ENCODE peak calls at places on chromosomes 16 and 17, in six cellular contexts. One of them, this sample, is unnamed.

GRCh38 chr17:18182190-18182977 is 1.2 kb upstream of the ALKBH5 start:
- DNase-seq in sigmoid colon: no peak
- DNase-seq in dorsolateral prefrontal cortex: no peak
- DNase-seq in heart left ventricle: no peak
- DNase-seq in hepatocyte: peak
- DNase-seq in osteoblast: peak
- DNase-seq in this sample: peak

GRCh38 chr17:31004160-31004559 is 33.3 kb downstream of the RNF135 start:
- DNase-seq in sigmoid colon: no peak
- DNase-seq in osteoblast: no peak
- DNase-seq in heart left ventricle: no peak
- DNase-seq in hepatocyte: no peak
- DNase-seq in dorsolateral prefrontal cortex: no peak
- DNase-seq in this sample: no peak

GRCh38 chr16:20507280-20507679 is 56.0 kb downstream of the ACSM2A start:
- DNase-seq in osteoblast: no peak
- DNase-seq in hepatocyte: no peak
- DNase-seq in heart left ventricle: no peak
- DNase-seq in sigmoid colon: no peak
- DNase-seq in dorsolateral prefrontal cortex: no peak
- DNase-seq in this sample: no peak

GRCh38 chr17:61057257-61057656 is 342.4 kb upstream of the TBX2 start:
- DNase-seq in hepatocyte: no peak
- DNase-seq in heart left ventricle: no peak
- DNase-seq in osteoblast: no peak
- DNase-seq in sigmoid colon: no peak
- DNase-seq in dorsolateral prefrontal cortex: no peak
- DNase-seq in this sample: no peak

GRCh38 chr17:33115351-33115750 is 123.7 kb downstream of the SPACA3 start:
- DNase-seq in sigmoid colon: no peak
- DNase-seq in heart left ventricle: no peak
- DNase-seq in hepatocyte: peak
- DNase-seq in osteoblast: no peak
- DNase-seq in dorsolateral prefrontal cortex: no peak
- DNase-seq in this sample: no peak

GRCh38 chr16:24520983-24521382 is 18.4 kb upstream of the RBBP6 start:
- DNase-seq in dorsolateral prefrontal cortex: no peak
- DNase-seq in heart left ventricle: no peak
- DNase-seq in sigmoid colon: no peak
- DNase-seq in osteoblast: no peak
- DNase-seq in hepatocyte: no peak
- DNase-seq in this sample: no peak

GRCh38 chr16:86680137-86680536 is 101.8 kb downstream of the FOXL1 start:
- DNase-seq in sigmoid colon: peak
- DNase-seq in osteoblast: peak
- DNase-seq in heart left ventricle: no peak
- DNase-seq in dorsolateral prefrontal cortex: no peak
- DNase-seq in hepatocyte: no peak
- DNase-seq in this sample: no peak

GRCh38 chr17:55625516-55625915 is 97.1 kb downstream of the TMEM100 start:
- DNase-seq in sigmoid colon: no peak
- DNase-seq in osteoblast: no peak
- DNase-seq in dorsolateral prefrontal cortex: no peak
- DNase-seq in heart left ventricle: no peak
- DNase-seq in hepatocyte: no peak
- DNase-seq in this sample: no peak

GRCh38 chr16:84774810-84775209 is 45.0 kb upstream of the CRISPLD2 start:
- DNase-seq in osteoblast: peak
- DNase-seq in dorsolateral prefrontal cortex: no peak
- DNase-seq in sigmoid colon: peak
- DNase-seq in heart left ventricle: no peak
- DNase-seq in hepatocyte: no peak
- DNase-seq in this sample: no peak

GRCh38 chr17:55735784-55736405 is 13.2 kb upstream of the TMEM100 start:
- DNase-seq in heart left ventricle: no peak
- DNase-seq in sigmoid colon: peak
- DNase-seq in dorsolateral prefrontal cortex: no peak
- DNase-seq in osteoblast: peak
- DNase-seq in hepatocyte: peak
- DNase-seq in this sample: peak

GRCh38 chr17:61478790-61479492 is 26.7 kb downstream of the TBX4 start:
- DNase-seq in heart left ventricle: no peak
- DNase-seq in sigmoid colon: peak
- DNase-seq in osteoblast: no peak
- DNase-seq in hepatocyte: peak
- DNase-seq in dorsolateral prefrontal cortex: no peak
- DNase-seq in this sample: no peak

GRCh38 chr16:47018223-47018891 is 44.9 kb upstream of the DNAJA2 start:
- DNase-seq in sigmoid colon: no peak
- DNase-seq in dorsolateral prefrontal cortex: no peak
- DNase-seq in hepatocyte: peak
- DNase-seq in heart left ventricle: no peak
- DNase-seq in osteoblast: peak
- DNase-seq in this sample: peak

GRCh38 chr16:67844441-67844840 is 2.3 kb upstream of the NUTF2 start:
- DNase-seq in heart left ventricle: no peak
- DNase-seq in dorsolateral prefrontal cortex: no peak
- DNase-seq in sigmoid colon: no peak
- DNase-seq in hepatocyte: no peak
- DNase-seq in osteoblast: peak
- DNase-seq in this sample: no peak

GRCh38 chr17:50356418-50356817 is 10.5 kb downstream of the XYLT2 start:
- DNase-seq in hepatocyte: no peak
- DNase-seq in heart left ventricle: peak
- DNase-seq in dorsolateral prefrontal cortex: no peak
- DNase-seq in osteoblast: peak
- DNase-seq in sigmoid colon: peak
- DNase-seq in this sample: no peak

GRCh38 chr17:48671697-48672171 is 45.6 kb upstream of the HOXB9 start:
- DNase-seq in heart left ventricle: peak
- DNase-seq in hepatocyte: peak
- DNase-seq in osteoblast: peak
- DNase-seq in dorsolateral prefrontal cortex: peak
- DNase-seq in sigmoid colon: peak
- DNase-seq in this sample: peak

GRCh38 chr16:49405123-49405522 is 31.5 kb downstream of the C16orf78 start:
- DNase-seq in hepatocyte: no peak
- DNase-seq in osteoblast: no peak
- DNase-seq in sigmoid colon: no peak
- DNase-seq in dorsolateral prefrontal cortex: no peak
- DNase-seq in heart left ventricle: no peak
- DNase-seq in this sample: no peak

DNA sequence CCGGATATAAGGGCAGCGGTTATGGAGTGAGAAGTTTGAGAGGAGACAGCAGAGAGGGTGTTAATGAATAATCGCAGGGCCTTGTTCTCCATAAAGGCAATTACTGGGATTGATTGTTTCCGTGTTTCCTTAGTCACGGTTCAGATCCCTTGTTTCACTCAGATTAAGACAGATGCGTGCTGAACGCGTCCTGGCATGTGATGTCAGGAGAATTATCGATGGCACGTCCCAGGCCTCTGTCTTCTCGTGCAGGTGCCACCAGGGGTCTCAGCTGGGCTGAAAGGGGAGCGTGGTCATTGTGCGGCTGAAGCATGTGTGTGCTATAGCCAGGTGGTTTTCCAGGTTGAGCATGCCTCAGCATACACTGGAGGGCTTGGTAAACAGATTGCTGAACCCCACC is 142.4 kb upstream of the NOL11 start:
- DNase-seq in heart left ventricle: no peak
- DNase-seq in dorsolateral prefrontal cortex: no peak
- DNase-seq in hepatocyte: no peak
- DNase-seq in osteoblast: no peak
- DNase-seq in sigmoid colon: no peak
- DNase-seq in this sample: no peak
- H3K4me3 ChIP-seq in heart left ventricle: no peak
- H3K4me3 ChIP-seq in dorsolateral prefrontal cortex: no peak
- H3K4me3 ChIP-seq in hepatocyte: no peak
- H3K4me3 ChIP-seq in osteoblast: no peak
- H3K4me3 ChIP-seq in sigmoid colon: no peak
- H3K4me3 ChIP-seq in this sample: no peak

GRCh38 chr16:51359141-51359960 is 208.3 kb upstream of the SALL1 start:
- DNase-seq in osteoblast: no peak
- DNase-seq in heart left ventricle: no peak
- DNase-seq in sigmoid colon: peak
- DNase-seq in dorsolateral prefrontal cortex: peak
- DNase-seq in hepatocyte: no peak
- DNase-seq in this sample: no peak

GRCh38 chr16:51355871-51356270 is 204.8 kb upstream of the SALL1 start:
- DNase-seq in osteoblast: no peak
- DNase-seq in hepatocyte: no peak
- DNase-seq in sigmoid colon: no peak
- DNase-seq in dorsolateral prefrontal cortex: no peak
- DNase-seq in heart left ventricle: no peak
- DNase-seq in this sample: no peak

GRCh38 chr16:51353055-51353454 is 202.0 kb upstream of the SALL1 start:
- DNase-seq in hepatocyte: no peak
- DNase-seq in osteoblast: no peak
- DNase-seq in dorsolateral prefrontal cortex: no peak
- DNase-seq in heart left ventricle: no peak
- DNase-seq in sigmoid colon: no peak
- DNase-seq in this sample: no peak

GRCh38 chr16:51357839-51358238 is 206.8 kb upstream of the SALL1 start:
- DNase-seq in hepatocyte: no peak
- DNase-seq in dorsolateral prefrontal cortex: no peak
- DNase-seq in heart left ventricle: no peak
- DNase-seq in osteoblast: no peak
- DNase-seq in sigmoid colon: no peak
- DNase-seq in this sample: no peak

GRCh38 chr16:51355195-51355594 is 204.1 kb upstream of the SALL1 start:
- DNase-seq in sigmoid colon: no peak
- DNase-seq in osteoblast: no peak
- DNase-seq in heart left ventricle: no peak
- DNase-seq in hepatocyte: no peak
- DNase-seq in dorsolateral prefrontal cortex: no peak
- DNase-seq in this sample: no peak
- TF ChIP-seq CTCF in sigmoid colon: no peak
- TF ChIP-seq CTCF in osteoblast: no peak
- TF ChIP-seq CTCF in heart left ventricle: no peak
- TF ChIP-seq CTCF in hepatocyte: no peak
- TF ChIP-seq CTCF in dorsolateral prefrontal cortex: no peak
- TF ChIP-seq CTCF in this sample: no peak

DNA sequence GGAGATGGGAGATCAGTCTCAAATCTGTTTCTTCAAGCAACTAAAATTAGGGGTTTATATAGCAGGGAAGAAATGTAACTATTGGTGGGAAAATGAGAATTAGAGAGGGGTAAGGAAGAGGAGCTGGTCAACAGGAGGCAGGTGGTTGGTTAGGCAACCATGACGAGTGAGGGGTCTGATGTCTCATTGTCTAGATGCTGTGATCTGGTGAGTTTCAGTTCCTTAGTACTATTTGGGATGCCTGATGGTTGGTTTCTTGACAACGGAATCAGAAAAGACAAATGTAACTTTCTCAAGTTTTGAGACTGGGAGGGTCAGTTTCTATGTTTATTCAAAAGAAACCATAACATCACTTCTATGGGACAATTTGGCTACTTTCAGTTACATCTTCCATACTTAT is 415.3 kb upstream of the C16orf82 start:
- DNase-seq in hepatocyte: no peak
- DNase-seq in osteoblast: no peak
- DNase-seq in sigmoid colon: no peak
- DNase-seq in heart left ventricle: no peak
- DNase-seq in dorsolateral prefrontal cortex: no peak
- DNase-seq in this sample: no peak
- H3K4me3 ChIP-seq in hepatocyte: no peak
- H3K4me3 ChIP-seq in osteoblast: no peak
- H3K4me3 ChIP-seq in sigmoid colon: no peak
- H3K4me3 ChIP-seq in heart left ventricle: no peak
- H3K4me3 ChIP-seq in dorsolateral prefrontal cortex: no peak
- H3K4me3 ChIP-seq in this sample: no peak

DNA sequence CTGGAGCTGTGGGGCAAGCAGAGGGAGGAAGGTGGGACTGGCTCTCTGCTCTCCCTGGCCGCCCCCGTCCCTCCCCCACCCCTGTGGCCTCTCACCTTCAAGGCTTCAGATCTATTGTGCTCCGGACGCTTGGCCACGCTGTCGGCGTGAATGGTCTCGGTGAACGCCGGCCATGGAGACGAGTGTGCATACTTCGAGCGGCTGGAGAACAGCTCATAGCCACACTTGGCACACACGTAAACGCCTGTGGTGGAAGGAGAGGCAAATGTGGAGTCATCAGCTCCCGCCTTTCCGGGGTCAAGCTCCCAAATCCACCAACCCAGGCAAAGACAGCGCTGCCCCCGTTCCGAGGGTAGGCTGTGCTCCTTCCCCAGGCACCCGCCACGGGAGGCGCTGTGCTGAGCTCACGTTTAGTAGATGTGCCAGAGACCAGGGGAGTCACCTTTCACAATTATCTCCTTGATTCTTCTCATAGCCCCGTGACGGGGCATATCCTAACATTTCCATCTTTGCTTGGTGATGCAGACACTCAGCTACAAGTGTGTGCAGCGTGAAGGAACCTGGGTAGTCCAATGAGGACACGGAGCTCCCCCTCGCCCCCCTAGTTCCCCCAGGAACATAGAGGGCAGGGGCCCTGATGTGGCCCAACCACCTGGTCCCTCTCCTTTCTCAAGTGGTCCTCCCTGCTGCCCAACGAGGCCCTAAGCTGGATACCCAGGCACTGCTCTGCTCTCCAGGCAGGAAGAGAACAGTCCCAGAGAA is 1.7 kb downstream of the MSRB1 start:
- DNase-seq in heart left ventricle: no peak
- DNase-seq in hepatocyte: no peak
- DNase-seq in sigmoid colon: no peak
- DNase-seq in dorsolateral prefrontal cortex: no peak
- DNase-seq in osteoblast: peak
- DNase-seq in this sample: peak
- TF ChIP-seq CTCF in heart left ventricle: peak
- TF ChIP-seq CTCF in hepatocyte: peak
- TF ChIP-seq CTCF in sigmoid colon: no peak
- TF ChIP-seq CTCF in dorsolateral prefrontal cortex: no peak
- TF ChIP-seq CTCF in osteoblast: no peak
- TF ChIP-seq CTCF in this sample: no peak

DNA sequence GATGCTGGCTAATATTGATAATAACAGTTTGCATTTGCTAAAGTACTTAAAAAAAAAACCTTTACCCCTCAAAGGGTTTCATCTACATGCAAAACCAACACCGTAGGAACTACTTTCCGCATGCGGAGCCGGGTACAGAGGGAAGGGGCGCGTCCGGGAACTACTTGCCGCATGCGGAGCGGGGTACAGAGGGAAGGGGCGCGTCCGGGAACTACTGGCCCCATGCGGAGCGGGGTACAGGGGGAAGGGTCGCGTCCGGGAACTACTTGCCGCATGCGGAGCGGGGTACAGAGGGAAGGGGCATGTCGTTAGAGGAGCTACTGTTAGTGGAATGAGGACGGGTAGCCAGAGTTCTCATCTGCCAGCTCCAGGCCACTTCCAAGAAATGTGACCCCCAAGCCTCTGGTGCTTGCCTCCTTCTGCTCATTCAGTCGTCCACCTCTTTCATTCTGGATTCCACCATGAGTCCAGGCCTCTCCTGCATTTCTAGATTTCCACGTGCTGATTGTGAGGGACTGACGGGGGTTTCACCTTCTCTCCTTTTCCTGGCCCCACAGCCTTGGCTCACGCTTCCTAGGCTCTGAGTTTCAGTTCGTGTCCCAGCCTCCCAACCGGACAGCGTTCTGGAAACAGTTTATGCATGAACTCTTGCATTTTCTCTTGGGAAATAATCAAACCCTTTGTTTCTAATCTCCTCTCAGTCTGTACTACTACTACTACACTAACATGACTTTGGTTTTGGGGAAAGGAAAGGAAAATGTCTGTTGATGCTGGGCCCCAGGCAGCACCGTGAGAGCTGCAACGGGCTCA is 26.9 kb downstream of the MINK1 start:
- DNase-seq in heart left ventricle: no peak
- DNase-seq in sigmoid colon: no peak
- DNase-seq in dorsolateral prefrontal cortex: no peak
- DNase-seq in osteoblast: no peak
- DNase-seq in hepatocyte: no peak
- DNase-seq in this sample: no peak
- H3K4me3 ChIP-seq in heart left ventricle: no peak
- H3K4me3 ChIP-seq in sigmoid colon: no peak
- H3K4me3 ChIP-seq in dorsolateral prefrontal cortex: no peak
- H3K4me3 ChIP-seq in osteoblast: no peak
- H3K4me3 ChIP-seq in hepatocyte: no peak
- H3K4me3 ChIP-seq in this sample: no peak

This sample was measured in colonic mucosa.